ENCODE peak calls at places on chromosomes 11 and 22, in five cellular contexts. O is cardiac muscle cell; L is pancreas; T is naive thymus-derived CD4-positive, alpha-beta T cell; Y is tibial nerve. S is an unnamed sample. For H3K27me3 and H3K4me1, the result is how much of the 10 kb centered on the place peaks cover.

GRCh38 chr11:17607572-17608570 is 60.8 kb downstream of the OTOG start:
- DNase-seq in Y (no peak), O (no peak), L (no peak), T (no peak), S (no peak)

GRCh38 chr11:65428578-65429068 is 6.0 kb downstream of the NEAT1 start:
- DNase-seq in T (no peak), L (no peak), Y (no peak), O (no peak), S (peak)

GRCh38 chr11:79121351-79121750 is 319.5 kb downstream of the TENM4 start:
- DNase-seq in O (no peak), T (no peak), Y (no peak), L (no peak), S (no peak)

GRCh38 chr11:62398011-62398994 is 20.5 kb upstream of the SCGB1A1 start:
- DNase-seq in L (no peak), Y (no peak), T (no peak), O (peak), S (no peak)

GRCh38 chr22:50129121-50129734 is 39.4 kb downstream of the MOV10L1 start:
- DNase-seq in L (no peak), Y (no peak), T (no peak), O (no peak), S (no peak)

GRCh38 chr11:6646040-6646439 is 9.6 kb downstream of the DCHS1 start:
- DNase-seq in T (no peak), L (no peak), O (peak), Y (peak), S (no peak)

GRCh38 chr22:42805016-42805997 is 51.8 kb downstream of the ARFGAP3 start:
- DNase-seq in L (no peak), O (no peak), T (no peak), Y (no peak), S (peak)

GRCh38 chr11:40986320-40986719 is 473.1 kb downstream of the LRRC4C start:
- DNase-seq in L (no peak), O (no peak), T (no peak), Y (no peak), S (no peak)

GRCh38 chr11:46256540-46257001 is 20.9 kb upstream of the CREB3L1 start:
- DNase-seq in Y (no peak), O (no peak), L (no peak), T (no peak), S (no peak)

GRCh38 chr11:2595205-2595604 is 104.6 kb downstream of the KCNQ1OT1 start:
- DNase-seq in L (no peak), O (no peak), T (no peak), Y (no peak), S (no peak)

GRCh38 chr11:2594267-2594666 is 105.5 kb downstream of the KCNQ1OT1 start:
- DNase-seq in O (no peak), T (no peak), Y (no peak), L (no peak), S (no peak)

GRCh38 chr11:2599561-2600189 is 100.1 kb downstream of the KCNQ1OT1 start:
- DNase-seq in T (no peak), Y (no peak), O (no peak), L (no peak), S (no peak)
- H3K27me3 ChIP-seq in T (under half), Y (under half), O (under half), L (under half), S (under half)

GRCh38 chr11:118437736-118438125 is 1.4 kb downstream of the KMT2A start:
- DNase-seq in L (peak), O (no peak), Y (no peak), T (peak), S (no peak)
- H3K4me1 ChIP-seq in L (under half), O (under half), Y (half or more), T (under half), S (half or more)

DNA sequence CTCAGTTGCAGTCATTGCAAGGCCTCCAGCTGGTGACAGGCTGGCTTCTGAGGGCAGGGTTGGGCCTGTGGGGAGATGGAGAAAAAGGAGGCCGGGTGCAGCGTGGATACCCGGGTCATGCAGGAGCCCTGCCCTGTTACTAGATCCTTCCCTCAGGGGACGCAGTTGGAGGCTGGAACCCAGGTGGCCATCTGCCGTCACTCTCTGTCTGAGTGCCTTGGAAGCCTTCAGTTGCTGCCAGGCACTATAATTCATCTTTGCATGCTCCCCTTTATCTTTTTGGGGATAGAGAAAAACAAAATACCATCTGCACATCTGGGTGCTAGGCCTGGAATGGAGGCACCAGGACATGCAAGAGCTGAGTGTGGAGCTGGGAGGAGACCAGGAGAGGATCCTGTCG is 82.7 kb downstream of the TP53I11 start:
- DNase-seq in O (no peak), Y (no peak), T (no peak), L (no peak), S (no peak)
- H3K27me3 ChIP-seq in O (under half), Y (under half), T (under half), L (under half), S (under half)

GRCh38 chr11:75562048-75562835 is at the start of gene SERPINH1:
- DNase-seq in T (peak), O (peak), Y (peak), L (peak), S (peak)

GRCh38 chr11:75562836-75563484 is 907 bp downstream of the SERPINH1 start:
- DNase-seq in Y (no peak), T (no peak), L (no peak), O (peak), S (no peak)

GRCh38 chr11:75558939-75559843 is 2.9 kb upstream of the SERPINH1 start:
- DNase-seq in O (peak), T (no peak), L (no peak), Y (no peak), S (no peak)

GRCh38 chr11:75561426-75562047 is 516 bp upstream of the SERPINH1 start:
- DNase-seq in L (no peak), T (no peak), O (no peak), Y (no peak), S (no peak)

DNA sequence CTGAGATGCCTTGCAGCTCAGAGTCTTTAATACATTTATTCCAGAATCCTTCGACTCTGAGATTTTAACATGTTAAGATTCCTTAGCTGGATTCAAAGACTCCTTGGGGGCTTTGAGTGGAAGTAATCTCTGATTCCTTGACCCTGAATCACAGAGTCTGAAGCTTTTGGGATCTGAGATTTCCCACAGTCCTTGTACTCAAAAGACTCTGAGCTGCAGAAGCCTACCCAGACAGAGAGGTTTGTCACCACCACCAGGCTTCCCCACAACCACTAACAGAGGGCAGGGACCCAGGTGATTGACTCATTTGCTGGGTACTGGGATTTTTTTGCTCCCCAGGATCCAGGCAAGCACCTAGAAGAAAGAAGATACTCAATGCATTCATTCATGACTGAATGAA is 1.4 kb upstream of the SERPINH1 start:
- DNase-seq in Y (no peak), T (no peak), L (no peak), O (no peak), S (no peak)
- H3K4me1 ChIP-seq in Y (half or more), T (under half), L (under half), O (half or more), S (half or more)

DNA sequence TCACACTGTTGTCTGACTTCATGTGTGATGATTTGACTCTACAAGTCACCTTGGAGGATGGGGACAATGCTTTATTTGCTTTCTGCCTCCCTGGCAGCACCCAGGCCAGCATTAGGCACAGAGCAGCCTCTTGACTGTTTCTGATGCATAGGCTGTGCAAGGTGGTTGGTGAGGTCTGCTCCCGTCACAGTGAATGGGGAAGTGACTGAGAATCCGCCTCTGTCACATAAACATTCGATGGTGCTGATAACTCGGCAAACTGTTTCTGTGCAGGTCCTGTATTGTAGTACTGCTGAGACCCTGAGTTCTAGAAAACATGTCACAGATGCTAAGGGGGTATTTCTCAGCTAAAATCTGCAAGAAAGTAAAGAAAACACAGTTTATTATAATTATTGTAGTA is 25.0 kb upstream of the RCN1 start:
- DNase-seq in Y (no peak), O (no peak), T (no peak), L (no peak), S (no peak)
- H3K27me3 ChIP-seq in Y (under half), O (under half), T (under half), L (under half), S (under half)

DNA sequence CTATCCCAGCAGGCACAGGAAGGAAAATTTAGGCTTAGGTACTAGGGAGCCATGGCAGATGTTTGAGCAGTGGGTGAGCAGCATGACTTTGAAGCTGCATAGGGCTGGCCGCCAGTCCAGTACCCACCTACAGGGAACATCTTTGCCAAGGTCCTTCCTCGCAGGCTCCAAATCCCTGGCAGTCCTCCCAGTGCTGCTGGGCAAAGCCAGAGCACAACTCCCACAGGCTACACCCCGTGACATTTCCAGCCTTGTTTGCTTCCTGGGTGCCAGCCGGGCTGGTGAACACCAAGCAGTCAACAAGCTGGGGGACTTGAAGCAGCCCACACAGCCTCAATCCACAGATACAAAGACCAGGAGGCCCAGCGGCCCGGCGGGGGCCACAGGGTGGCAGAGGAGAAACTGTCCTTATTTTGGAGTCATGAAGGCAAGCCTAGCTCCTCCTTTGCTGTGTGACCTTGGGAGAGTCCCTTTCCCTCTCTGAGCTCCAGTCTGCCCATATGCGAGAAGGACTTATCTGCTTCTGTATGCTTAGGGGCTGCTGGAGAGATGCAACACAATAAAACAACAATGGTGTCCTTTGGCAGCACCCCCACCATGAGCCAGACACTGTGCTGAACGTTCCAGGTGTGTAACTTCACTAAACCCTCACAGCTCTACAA is 28.0 kb downstream of the TPST2 start:
- DNase-seq in T (no peak), L (peak), Y (no peak), O (no peak), S (peak)
- H3K4me1 ChIP-seq in T (under half), L (under half), Y (under half), O (under half), S (under half)

GRCh38 chr11:77107950-77108349 is 5.3 kb downstream of the OMP start:
- DNase-seq in T (no peak), O (peak), L (peak), Y (no peak), S (peak)

GRCh38 chr11:77106759-77107158 is 4.1 kb downstream of the OMP start:
- DNase-seq in O (no peak), T (no peak), Y (no peak), L (no peak), S (no peak)

GRCh38 chr11:77104727-77105126 is 2.1 kb downstream of the OMP start:
- DNase-seq in Y (no peak), L (no peak), T (no peak), O (peak), S (no peak)

GRCh38 chr11:77108436-77108835 is 5.8 kb downstream of the OMP start:
- DNase-seq in T (no peak), L (no peak), O (no peak), Y (no peak), S (no peak)

GRCh38 chr11:77106321-77106720 is 3.7 kb downstream of the OMP start:
- DNase-seq in Y (no peak), L (peak), O (no peak), T (no peak), S (no peak)
- H3K27me3 ChIP-seq in Y (under half), L (under half), O (under half), T (under half), S (under half)

DNA sequence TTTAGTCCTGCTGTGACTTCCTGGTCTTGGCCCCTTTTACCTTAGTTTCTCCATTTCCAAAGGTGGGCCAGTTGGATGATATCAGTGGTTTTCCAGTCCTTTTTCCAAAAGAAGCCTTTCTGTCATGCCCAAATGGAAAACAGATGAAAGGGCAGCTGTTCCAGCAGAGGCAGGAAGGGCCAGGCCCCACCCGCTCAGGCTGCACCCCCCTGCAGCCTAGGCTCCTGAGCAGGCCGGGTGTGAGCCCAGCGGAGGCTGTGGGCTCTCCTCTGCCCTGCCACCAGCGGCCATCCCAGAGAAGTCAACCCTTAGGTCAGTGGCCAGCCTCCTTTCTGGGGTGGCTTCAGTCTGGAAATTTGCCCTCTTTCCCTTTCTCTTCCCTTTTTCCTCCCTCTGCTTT is 32.7 kb upstream of the SUSD2 start:
- DNase-seq in T (no peak), O (no peak), L (no peak), Y (no peak), S (no peak)
- H3K4me1 ChIP-seq in T (half or more), O (half or more), L (under half), Y (half or more), S (half or more)